ENCODE peak calls at places on chromosomes 6 and 20, in eight cellular contexts. B is epithelial cell of proximal tubule, Z is fibroblast of pulmonary artery, K is pancreas, O is GM12865, Y is IMR-90, T is aorta, E is upper lobe of right lung. S is an unnamed sample.

GRCh38 chr6:105596284-105596755 is 193.4 kb upstream of the PREP start:
- DNase-seq in K (no peak), B (peak), E (no peak), O (no peak), T (no peak), Z (peak), Y (peak), S (peak)

GRCh38 chr20:5674176-5674660 is 76.0 kb upstream of the SHLD1 start:
- DNase-seq in Z (no peak), E (no peak), K (no peak), T (no peak), O (peak), Y (peak), B (no peak), S (no peak)

GRCh38 chr6:108966855-108967755 is 118.9 kb downstream of the ARMC2 start:
- DNase-seq in T (peak), K (no peak), Z (peak), B (no peak), Y (peak), O (no peak), E (no peak), S (no peak)

GRCh38 chr6:11142296-11143027 is 30.9 kb upstream of the ERVFRD-1 start:
- DNase-seq in O (no peak), E (no peak), Y (no peak), K (no peak), B (no peak), Z (no peak), T (no peak), S (no peak)

GRCh38 chr6:87473419-87473903 is 687 bp downstream of the SLC35A1 start:
- DNase-seq in K (no peak), T (no peak), O (peak), Z (peak), B (peak), E (no peak), Y (peak), S (peak)

GRCh38 chr20:3158968-3159431 is 665 bp downstream of the FASTKD5 start:
- DNase-seq in E (no peak), K (no peak), Y (peak), O (peak), B (no peak), T (no peak), Z (peak), S (no peak)

GRCh38 chr6:54802775-54803631 is 43.6 kb upstream of the FAM83B start:
- DNase-seq in Y (peak), Z (peak), T (no peak), K (no peak), B (peak), E (no peak), O (no peak), S (peak)

GRCh38 chr6:53634184-53634631 is 31.3 kb downstream of the KLHL31 start:
- DNase-seq in T (no peak), O (peak), K (no peak), Y (no peak), B (no peak), E (no peak), Z (no peak), S (no peak)

GRCh38 chr6:124223596-124223995 is 419.9 kb downstream of the NKAIN2 start:
- DNase-seq in Z (peak), E (no peak), K (no peak), B (peak), T (no peak), Y (no peak), O (no peak), S (no peak)

GRCh38 chr20:412081-412480 is 4.0 kb downstream of the RBCK1 start:
- DNase-seq in T (no peak), Y (no peak), E (no peak), O (no peak), B (no peak), Z (no peak), K (no peak), S (no peak)

GRCh38 chr6:148530394-148530923 is 187.8 kb downstream of the SASH1 start:
- DNase-seq in E (no peak), K (no peak), T (no peak), Y (peak), Z (peak), O (peak), B (peak), S (peak)

GRCh38 chr6:43091020-43091419 is 14.9 kb downstream of the PTK7 start:
- DNase-seq in E (no peak), T (no peak), Z (no peak), Y (no peak), O (no peak), B (no peak), K (no peak), S (no peak)

GRCh38 chr6:68196645-68197044 is 438.4 kb upstream of the ADGRB3 start:
- DNase-seq in B (no peak), T (no peak), E (no peak), Y (no peak), Z (peak), O (peak), K (no peak), S (no peak)

GRCh38 chr20:10668677-10669368 is 5.0 kb downstream of the JAG1 start:
- DNase-seq in O (no peak), Y (no peak), B (no peak), E (no peak), Z (no peak), K (no peak), T (no peak), S (no peak)

GRCh38 chr6:81929828-81930227 is 177.3 kb upstream of the TENT5A start:
- DNase-seq in B (no peak), E (no peak), T (no peak), K (no peak), O (no peak), Y (peak), Z (peak), S (peak)

GRCh38 chr6:134132494-134133141 is 80.2 kb upstream of the SLC2A12 start:
- DNase-seq in Y (peak), B (peak), Z (peak), O (no peak), T (no peak), E (no peak), K (no peak), S (peak)

GRCh38 chr20:47800619-47801018 is 15.3 kb upstream of the SULF2 start:
- DNase-seq in B (no peak), Y (no peak), K (no peak), E (no peak), T (no peak), Z (no peak), O (no peak), S (no peak)

GRCh38 chr20:48697845-48698491 is 129.8 kb downstream of the PREX1 start:
- DNase-seq in B (peak), E (peak), Y (peak), T (peak), K (peak), O (no peak), Z (peak), S (peak)

GRCh38 chr6:12363651-12364381 is 73.7 kb downstream of the EDN1 start:
- DNase-seq in T (no peak), Y (no peak), Z (no peak), B (peak), K (peak), O (peak), E (peak), S (no peak)

GRCh38 chr6:114195736-114196403 is 147.0 kb downstream of the HS3ST5 start:
- DNase-seq in E (no peak), B (no peak), T (no peak), K (no peak), O (no peak), Y (no peak), Z (no peak), S (no peak)

GRCh38 chr6:53647437-53648094 is 18.0 kb downstream of the KLHL31 start:
- DNase-seq in B (no peak), Z (no peak), Y (no peak), K (no peak), E (no peak), T (no peak), O (peak), S (no peak)

GRCh38 chr20:33915726-33916331 is 77.9 kb upstream of the RALY start:
- DNase-seq in E (peak), Y (no peak), O (peak), Z (peak), T (no peak), B (no peak), K (no peak), S (no peak)

GRCh38 chr6:143555071-143555492 is 43.6 kb upstream of the FUCA2 start:
- DNase-seq in K (no peak), E (no peak), O (no peak), B (no peak), T (no peak), Z (no peak), Y (no peak), S (no peak)
- H3K4me3 ChIP-seq in K (no peak), E (no peak), O (no peak), B (no peak), T (no peak), Z (no peak), Y (no peak), S (no peak)

DNA sequence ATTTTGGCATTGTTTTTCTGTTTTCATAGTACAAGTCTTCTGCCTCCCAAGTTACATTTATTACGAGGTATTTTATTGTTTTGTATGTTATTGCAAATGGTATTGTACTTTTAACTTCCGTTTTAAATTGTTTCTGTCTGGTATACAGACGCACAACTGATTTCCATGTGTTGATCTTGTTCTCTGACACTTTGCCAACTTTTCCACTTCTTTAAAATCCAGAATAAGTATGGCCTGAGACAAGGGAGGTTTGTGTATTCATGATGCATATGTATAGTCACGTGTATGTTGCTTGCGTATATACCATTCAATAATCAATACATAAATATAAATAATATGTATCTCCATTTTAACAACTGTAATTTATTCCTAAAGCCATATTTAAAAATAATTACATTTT is 41.2 kb downstream of the THBS2 start:
- DNase-seq in K (no peak), T (no peak), Y (no peak), Z (peak), E (no peak), B (no peak), O (no peak), S (no peak)
- H3K4me3 ChIP-seq in K (no peak), T (no peak), Y (no peak), Z (no peak), E (peak), B (peak), O (peak), S (no peak)

GRCh38 chr6:7052441-7052936 is 55.3 kb upstream of the RREB1 start:
- DNase-seq in E (peak), Z (peak), B (no peak), K (peak), O (no peak), T (peak), Y (peak), S (peak)
- H3K4me3 ChIP-seq in E (peak), Z (no peak), B (peak), K (peak), O (peak), T (peak), Y (peak), S (peak)

DNA sequence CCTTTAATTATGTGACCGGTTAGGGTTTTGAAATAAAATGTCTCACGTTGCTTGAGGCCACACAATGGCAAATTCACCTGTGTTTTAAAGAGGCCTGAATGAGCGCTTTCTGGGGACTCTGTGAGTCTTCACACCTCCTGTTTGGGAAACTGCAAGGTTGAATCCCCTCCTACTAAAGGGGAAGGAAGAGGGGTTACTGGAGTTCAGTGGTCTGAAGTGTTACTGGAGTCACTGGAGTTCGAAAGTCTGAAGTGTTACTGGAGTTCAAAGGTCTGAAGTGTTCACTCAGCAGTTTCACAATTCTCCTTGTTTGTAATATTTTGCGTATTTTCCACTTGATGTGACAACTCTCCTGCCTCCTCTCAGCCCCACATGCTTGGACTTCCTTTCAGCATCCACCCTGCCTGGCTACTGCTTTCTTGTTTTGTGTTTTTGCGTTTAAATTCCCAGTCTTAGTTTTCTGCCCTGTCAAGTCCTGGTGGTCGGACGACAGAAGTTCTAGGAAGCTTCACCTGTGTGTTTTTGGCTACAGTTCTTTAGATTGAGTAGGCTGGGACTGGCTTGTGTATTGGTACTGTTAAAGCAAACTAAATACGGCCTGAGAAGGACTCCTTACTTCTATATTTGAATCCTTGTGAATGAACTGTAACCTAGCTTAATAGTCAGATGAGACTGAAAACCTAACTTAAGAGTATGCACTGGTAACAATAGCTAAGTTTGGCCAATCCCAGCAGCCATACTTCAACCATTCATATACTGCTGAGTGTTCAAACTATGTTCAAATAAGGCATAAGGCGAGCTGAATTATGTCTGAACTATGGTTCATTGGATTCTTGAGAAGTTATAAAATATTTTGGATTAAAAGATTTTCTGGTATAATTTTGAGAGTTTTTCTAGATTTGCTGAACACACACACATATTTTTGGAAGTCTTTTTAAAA is 2.0 kb downstream of the SMPDL3A start:
- DNase-seq in B (no peak), Y (peak), O (no peak), T (no peak), E (no peak), K (no peak), Z (no peak), S (no peak)
- H3K4me3 ChIP-seq in B (peak), Y (peak), O (no peak), T (no peak), E (peak), K (no peak), Z (peak), S (no peak)

GRCh38 chr20:37407117-37407566 is 61.2 kb downstream of the SRC start:
- DNase-seq in E (no peak), Z (no peak), T (no peak), Y (no peak), B (no peak), O (no peak), K (no peak), S (no peak)
- H3K4me3 ChIP-seq in E (no peak), Z (no peak), T (no peak), Y (no peak), B (no peak), O (no peak), K (no peak), S (no peak)

S was measured in AG09309.